ENCODE peak calls at places on chromosomes 7 and 10, in nine cellular contexts. W is B cell; D is OCI-LY7; R is lung; Q is CD8-positive, alpha-beta T cell; I is kidney epithelial cell; F is BJ; M is IMR-90; O is Calu3. K is an unnamed sample.

GRCh38 chr10:24459836-24460235 is 250.9 kb downstream of the KIAA1217 start:
- DNase-seq in W (no peak), D (no peak), R (no peak), Q (no peak), I (no peak), F (no peak), M (no peak), O (no peak), K (no peak)

GRCh38 chr10:117094856-117095255 is 43.2 kb downstream of the VAX1 start:
- DNase-seq in W (no peak), D (no peak), R (no peak), Q (no peak), I (no peak), F (no peak), M (no peak), O (no peak), K (no peak)

GRCh38 chr10:74177140-74177677 is 26.2 kb downstream of the ADK start:
- DNase-seq in W (peak), D (peak), R (peak), Q (no peak), I (no peak), F (no peak), M (peak), O (peak), K (peak)

GRCh38 chr10:133318494-133319127 is 9.9 kb downstream of the ZNF511 start:
- DNase-seq in W (peak), D (no peak), R (peak), Q (peak), I (no peak), F (no peak), M (peak), O (peak), K (peak)

GRCh38 chr10:131578472-131578970 is 267.0 kb upstream of the TCERG1L start:
- DNase-seq in W (no peak), D (no peak), R (peak), Q (no peak), I (no peak), F (no peak), M (no peak), O (no peak), K (no peak)

GRCh38 chr10:72702868-72703581 is 11.1 kb downstream of the MCU start:
- DNase-seq in W (no peak), D (no peak), R (no peak), Q (no peak), I (no peak), F (no peak), M (peak), O (no peak), K (no peak)

GRCh38 chr10:72158174-72158573 is 57.6 kb upstream of the ANAPC16 start:
- DNase-seq in W (no peak), D (no peak), R (no peak), Q (no peak), I (no peak), F (no peak), M (no peak), O (no peak), K (no peak)

GRCh38 chr10:91389636-91390512 is 20.3 kb upstream of the HECTD2 start:
- DNase-seq in W (no peak), D (peak), R (no peak), Q (no peak), I (no peak), F (no peak), M (peak), O (peak), K (peak)

GRCh38 chr10:50279489-50279888 is 28.2 kb upstream of the ASAH2 start:
- DNase-seq in W (no peak), D (no peak), R (no peak), Q (no peak), I (no peak), F (no peak), M (no peak), O (peak), K (no peak)

GRCh38 chr7:80053098-80053497 is 81.5 kb upstream of the GNAI1 start:
- DNase-seq in W (no peak), D (no peak), R (no peak), Q (no peak), I (no peak), F (no peak), M (no peak), O (no peak), K (no peak)

GRCh38 chr7:132311747-132312146 is 264.5 kb downstream of the PLXNA4 start:
- DNase-seq in W (no peak), D (no peak), R (no peak), Q (no peak), I (no peak), F (no peak), M (no peak), O (no peak), K (no peak)

GRCh38 chr7:50210706-50211115 is 93.8 kb upstream of the IKZF1 start:
- DNase-seq in W (no peak), D (no peak), R (no peak), Q (no peak), I (no peak), F (no peak), M (no peak), O (no peak), K (no peak)

GRCh38 chr10:110081914-110082313 is 74.1 kb downstream of the ADD3 start:
- DNase-seq in W (no peak), D (no peak), R (no peak), Q (no peak), I (peak), F (no peak), M (no peak), O (peak), K (no peak)

GRCh38 chr10:103491729-103492364 is 1.7 kb upstream of the NEURL1 start:
- DNase-seq in W (no peak), D (no peak), R (no peak), Q (no peak), I (peak), F (peak), M (peak), O (no peak), K (no peak)

GRCh38 chr10:38054361-38054797 is 39.8 kb upstream of the ZNF37A start:
- DNase-seq in W (no peak), D (no peak), R (no peak), Q (no peak), I (no peak), F (peak), M (peak), O (no peak), K (no peak)

GRCh38 chr7:157224627-157225026 is 85.9 kb downstream of the UBE3C start:
- DNase-seq in W (no peak), D (peak), R (no peak), Q (no peak), I (no peak), F (no peak), M (peak), O (no peak), K (no peak)

GRCh38 chr10:21518629-21519321 is 6.7 kb downstream of the SKIDA1 start:
- DNase-seq in W (no peak), D (no peak), R (no peak), Q (no peak), I (no peak), F (no peak), M (peak), O (no peak), K (no peak)

GRCh38 chr10:132375116-132375794 is 21.7 kb upstream of the PWWP2B start:
- DNase-seq in W (peak), D (no peak), R (peak), Q (no peak), I (no peak), F (no peak), M (no peak), O (no peak), K (no peak)

GRCh38 chr7:82595176-82595575 is 151.6 kb upstream of the CACNA2D1 start:
- DNase-seq in W (no peak), D (no peak), R (no peak), Q (no peak), I (no peak), F (no peak), M (no peak), O (no peak), K (no peak)

GRCh38 chr10:69123306-69123746 is 652 bp upstream of the VPS26A start:
- DNase-seq in W (no peak), D (no peak), R (no peak), Q (no peak), I (no peak), F (peak), M (peak), O (no peak), K (no peak)
- TF ChIP-seq CTCF in W (no peak), D (peak), R (no peak), Q (no peak), I (peak), F (no peak), M (peak), O (peak), K (peak)

DNA sequence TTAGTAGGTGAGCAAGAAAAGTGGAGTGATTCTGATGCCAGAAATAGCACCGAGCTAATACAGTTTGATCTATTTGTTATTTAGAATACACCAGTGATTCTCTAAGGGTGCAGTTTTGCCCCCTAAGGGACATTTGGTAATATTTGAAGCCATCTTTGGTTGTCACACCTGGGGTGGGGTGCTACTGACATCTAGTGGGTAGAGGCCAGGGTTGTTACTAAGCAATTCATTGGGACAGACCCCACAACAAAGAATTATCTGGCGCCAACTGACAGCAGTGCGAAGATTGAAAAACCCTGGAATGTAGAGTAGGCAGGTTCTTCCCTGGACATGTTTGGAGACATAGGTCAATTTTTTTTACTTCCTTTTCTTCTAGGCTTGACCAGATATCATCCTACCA is 14.6 kb downstream of the PALS2 start:
- DNase-seq in W (peak), D (peak), R (no peak), Q (peak), I (no peak), F (no peak), M (no peak), O (peak), K (no peak)
- TF ChIP-seq CTCF in W (peak), D (peak), R (no peak), Q (peak), I (peak), F (peak), M (peak), O (peak), K (peak)

DNA sequence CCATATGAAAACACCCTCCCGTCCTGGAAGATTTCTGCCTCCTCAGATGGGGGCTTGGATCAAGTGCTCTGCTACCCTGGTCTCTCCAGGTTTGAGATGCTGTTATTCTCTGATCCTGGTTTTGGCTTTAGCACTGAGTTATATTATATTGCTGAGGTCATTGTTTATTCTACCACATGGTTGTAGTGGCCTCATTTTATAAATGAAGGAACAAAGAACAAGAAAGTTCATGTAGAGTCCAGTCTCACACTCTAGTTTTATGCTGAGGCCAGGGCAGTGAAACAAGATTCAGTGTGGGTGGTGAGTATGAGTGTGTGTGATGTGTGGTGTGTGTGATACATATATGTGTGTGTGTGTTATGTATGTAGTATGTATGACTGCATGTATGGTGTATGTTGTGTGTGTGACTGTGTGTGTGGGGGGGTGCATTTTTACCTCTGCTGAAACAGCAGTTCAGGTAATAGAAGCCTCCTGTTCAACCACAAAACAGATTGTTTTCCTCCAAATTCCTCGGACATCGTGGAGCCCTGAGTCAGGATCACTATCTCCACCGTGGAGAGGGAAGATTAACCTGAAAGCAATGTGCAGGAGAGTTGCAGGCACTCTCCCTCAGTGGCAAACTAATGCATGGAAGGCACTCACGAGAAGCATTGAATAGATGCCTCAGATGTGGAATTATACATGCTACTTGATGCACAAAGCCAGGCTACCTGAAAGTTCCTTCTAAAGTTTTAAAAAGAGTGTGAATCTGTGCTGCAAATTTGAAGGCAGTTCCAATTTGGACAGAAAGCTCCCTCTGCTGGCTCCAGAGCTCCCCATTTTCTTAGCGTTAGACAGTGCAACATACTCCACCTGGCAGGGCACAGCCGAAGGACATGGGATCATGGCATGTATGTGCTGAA is 80.6 kb downstream of the C7orf25 start:
- DNase-seq in W (no peak), D (peak), R (no peak), Q (no peak), I (no peak), F (no peak), M (peak), O (peak), K (no peak)
- TF ChIP-seq CTCF in W (no peak), D (peak), R (no peak), Q (no peak), I (peak), F (peak), M (peak), O (no peak), K (no peak)

GRCh38 chr10:60778214-60778977 is at the start of gene CDK1:
- DNase-seq in W (peak), D (peak), R (peak), Q (peak), I (peak), F (peak), M (peak), O (peak), K (peak)
- TF ChIP-seq CTCF in W (no peak), D (no peak), R (no peak), Q (no peak), I (no peak), F (no peak), M (no peak), O (no peak), K (no peak)

K was measured in GM20000.